ENCODE peak calls at places on chromosomes 2 and 18, in five cellular contexts. X is hepatocyte, M is RPMI7951, K is Kasumi-1, T is SJSA1. A is an unnamed sample.

GRCh38 chr2:237711458-237712150 is 84.2 kb downstream of the LRRFIP1 start:
- DNase-seq in K (no peak), T (no peak), X (no peak), M (no peak), A (no peak)

GRCh38 chr2:140593159-140593558 is 1537.7 kb downstream of the LRP1B start:
- DNase-seq in T (no peak), M (no peak), K (no peak), X (no peak), A (no peak)

GRCh38 chr18:11665587-11665986 is 23.5 kb upstream of the GNAL start:
- DNase-seq in M (no peak), K (no peak), X (no peak), T (no peak), A (no peak)

GRCh38 chr18:8792688-8793316 is 87.4 kb downstream of the MTCL1 start:
- DNase-seq in T (no peak), M (no peak), K (no peak), X (no peak), A (no peak)

GRCh38 chr2:134406311-134406710 is 152.4 kb downstream of the MGAT5 start:
- DNase-seq in X (no peak), M (no peak), K (no peak), T (no peak), A (no peak)

GRCh38 chr2:164126960-164127359 is 391.2 kb upstream of the FIGN start:
- DNase-seq in K (peak; percentile 11), X (peak; percentile 10), T (no peak), M (no peak), A (no peak)

GRCh38 chr2:85111819-85112281 is 21.3 kb upstream of the TCF7L1 start:
- DNase-seq in X (no peak), T (no peak), K (no peak), M (peak; percentile 77), A (no peak)

GRCh38 chr18:64134044-64134757 is 14.7 kb downstream of the LINC00305 start:
- DNase-seq in T (no peak), K (no peak), X (no peak), M (no peak), A (no peak)

GRCh38 chr2:216486708-216487107 is 11.9 kb upstream of the RPL37A start:
- DNase-seq in X (no peak), M (no peak), K (peak; percentile 78), T (no peak), A (no peak)

GRCh38 chr2:23092831-23093230 is 292.1 kb upstream of the KLHL29 start:
- DNase-seq in K (peak; percentile 30), X (peak; percentile 72), M (no peak), T (no peak), A (peak; percentile 13)

A was measured in foreskin melanocyte.